ENCODE peak calls at places on chromosomes 5 and 9, in five cellular contexts. B, I, G, F and N are unnamed samples.
A peak's percentile ranks its signal among the peaks of the same experiment; 100 is the strongest.

GRCh38 chr9:114050226-114050568 is 27.9 kb downstream of the AMBP start:
- DNase-seq in B (no peak), I (no peak), G (no peak), F (no peak), N (no peak)

GRCh38 chr5:5240234-5240633 is 100.1 kb downstream of the ADAMTS16 start:
- DNase-seq in B (no peak), I (no peak), G (no peak), F (no peak), N (no peak)

GRCh38 chr9:108838017-108838416 is 17.8 kb downstream of the ACTL7B start:
- DNase-seq in B (peak; percentile 20), I (no peak), G (no peak), F (no peak), N (no peak)

GRCh38 chr9:90946981-90947380 is 145.4 kb downstream of the SYK start:
- DNase-seq in B (no peak), I (no peak), G (no peak), F (no peak), N (no peak)

GRCh38 chr5:172171118-172171775 is 16.8 kb downstream of the STK10 start:
- DNase-seq in B (no peak), I (no peak), G (no peak), F (no peak), N (no peak)

GRCh38 chr5:68088302-68088701 is 127.3 kb upstream of the PIK3R1 start:
- DNase-seq in B (peak; percentile 82), I (no peak), G (no peak), F (no peak), N (no peak)

GRCh38 chr5:145350501-145350900 is 484.6 kb downstream of the PRELID2 start:
- DNase-seq in B (peak; percentile 85), I (no peak), G (no peak), F (no peak), N (no peak)

GRCh38 chr5:121963409-121963808 is 1.6 kb downstream of the SRFBP1 start:
- DNase-seq in B (no peak), I (no peak), G (no peak), F (no peak), N (no peak)

GRCh38 chr5:8520922-8521321 is 652.0 kb downstream of the MTRR start:
- DNase-seq in B (no peak), I (no peak), G (no peak), F (no peak), N (no peak)

GRCh38 chr5:168941901-168942300 is 359.0 kb downstream of the SLIT3 start:
- DNase-seq in B (no peak), I (no peak), G (no peak), F (peak; percentile 30), N (no peak)

GRCh38 chr5:181221792-181222629 is 1.1 kb upstream of the TRIM41 start:
- DNase-seq in B (peak; percentile 98), I (peak; percentile 97), G (peak; percentile 97), F (peak; percentile 92), N (peak; percentile 99)

GRCh38 chr9:96413312-96414221 is 4.6 kb downstream of the ZNF367 start:
- DNase-seq in B (no peak), I (peak; percentile 27), G (no peak), F (no peak), N (no peak)

GRCh38 chr5:90685425-90686022 is 126.9 kb downstream of the ADGRV1 start:
- DNase-seq in B (no peak), I (no peak), G (no peak), F (no peak), N (no peak)

GRCh38 chr5:5560016-5560415 is 137.5 kb downstream of the ICE1 start:
- DNase-seq in B (no peak), I (no peak), G (no peak), F (no peak), N (no peak)

GRCh38 chr5:16616536-16617271 is at the start of gene RETREG1:
- DNase-seq in B (no peak), I (peak; percentile 77), G (peak; percentile 76), F (peak; percentile 69), N (no peak)

GRCh38 chr5:114449836-114450515 is 88.1 kb downstream of the KCNN2 start:
- DNase-seq in B (peak; percentile 72), I (peak; percentile 60), G (peak; percentile 63), F (peak; percentile 82), N (peak; percentile 77)

GRCh38 chr5:137310051-137310730 is 188.9 kb downstream of the SPOCK1 start:
- DNase-seq in B (peak; percentile 93), I (no peak), G (no peak), F (peak; percentile 22), N (no peak)

GRCh38 chr5:96384353-96384752 is 48.7 kb downstream of the PCSK1 start:
- DNase-seq in B (peak; percentile 67), I (no peak), G (no peak), F (no peak), N (peak; percentile 69)
- H3K27ac ChIP-seq in B (no peak overlapping the region), I (no peak overlapping the region), G (no peak overlapping the region), F (no peak overlapping the region), N (peak overlapping the region; percentile 81)

GRCh38 chr5:84445049-84445685 is 60.5 kb upstream of the EDIL3 start:
- DNase-seq in B (peak; percentile 15), I (no peak), G (no peak), F (no peak), N (no peak)

GRCh38 chr5:84453405-84453804 is 68.7 kb upstream of the EDIL3 start:
- DNase-seq in B (no peak), I (no peak), G (no peak), F (no peak), N (no peak)

DNA sequence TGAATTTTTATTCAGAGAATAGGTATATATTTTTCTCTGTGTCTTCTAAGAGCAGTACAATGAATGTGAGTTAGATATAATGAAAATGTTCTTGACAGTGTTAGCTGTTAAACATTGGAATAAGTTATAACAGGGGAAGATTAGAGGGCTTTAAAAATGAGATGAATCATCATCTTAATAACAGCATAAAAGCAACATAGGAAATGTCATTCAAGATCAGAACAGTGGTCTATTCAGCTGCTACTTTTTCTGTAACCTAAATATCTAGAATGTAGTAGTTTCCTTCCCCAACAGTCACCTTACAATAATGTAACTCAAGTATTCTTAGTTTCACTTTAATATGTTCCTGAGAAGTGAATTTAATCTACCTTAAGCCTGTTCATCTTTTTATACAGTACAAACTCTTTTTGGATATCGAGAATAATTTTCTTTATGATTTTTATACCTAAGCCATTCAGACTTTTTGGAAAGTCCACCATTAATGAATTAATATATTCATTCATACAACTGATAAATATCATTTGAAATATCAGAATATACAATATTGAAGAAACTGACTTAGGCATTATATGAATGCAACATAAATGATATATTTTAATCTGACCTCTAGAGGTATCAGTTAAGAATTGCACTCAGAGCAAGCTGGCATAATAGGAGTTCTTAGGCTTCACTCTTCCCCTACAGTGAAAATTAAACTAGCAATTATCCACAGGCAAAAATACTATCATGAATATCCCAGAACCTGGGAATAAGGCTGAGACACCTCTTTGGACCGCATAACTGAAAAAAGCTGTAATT is 66.1 kb upstream of the EDIL3 start:
- DNase-seq in B (peak; percentile 20), I (no peak), G (no peak), F (peak; percentile 24), N (no peak)
- TF ChIP-seq CTCF in B (peak; percentile 46), I (peak; percentile 35), G (peak; percentile 22), F (peak; percentile 55), N (no peak)

GRCh38 chr9:129776938-129777768 is 24.3 kb upstream of the PTGES start:
- DNase-seq in B (peak; percentile 100), I (peak; percentile 84), G (peak; percentile 86), F (peak; percentile 20), N (peak; percentile 99)
- H3K27ac ChIP-seq in B (peak overlapping the region; percentile 85), I (peak overlapping the region; percentile 75), G (peak overlapping the region; percentile 80), F (no peak overlapping the region), N (peak overlapping the region; percentile 72)

DNA sequence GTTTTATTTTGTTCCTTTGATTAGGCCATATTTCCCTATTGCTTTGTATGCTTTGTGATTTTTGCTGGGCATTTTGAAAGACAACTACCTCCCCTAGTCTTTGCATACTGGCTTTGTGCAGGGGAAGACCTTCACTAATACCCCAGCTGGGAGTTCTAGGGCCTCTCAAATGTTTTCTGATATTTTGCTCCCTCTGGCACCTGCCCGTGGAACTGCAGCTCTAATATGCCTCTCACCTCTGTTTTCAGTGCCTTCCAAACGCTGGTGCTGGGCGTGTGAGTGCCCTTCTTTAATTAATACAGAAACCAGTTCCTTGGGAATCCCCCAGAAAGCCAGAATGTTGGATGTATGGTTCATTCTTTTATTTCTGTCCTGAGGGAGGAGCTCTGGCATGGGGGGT is 204.5 kb downstream of the COMMD10 start:
- DNase-seq in B (no peak), I (no peak), G (no peak), F (peak; percentile 81), N (no peak)
- TF ChIP-seq CTCF in B (no peak), I (no peak), G (no peak), F (peak; percentile 74), N (no peak)

GRCh38 chr9:136531186-136531903 is 14.5 kb downstream of the NOTCH1 start:
- DNase-seq in B (no peak), I (peak; percentile 50), G (no peak), F (no peak), N (no peak)
- H3K27ac ChIP-seq in B (no peak overlapping the region), I (peak overlapping the region; percentile 88), G (peak overlapping the region; percentile 82), F (peak overlapping the region; percentile 76), N (peak overlapping the region; percentile 48)

GRCh38 chr9:22446950-22447606 is 454 bp downstream of the DMRTA1 start:
- DNase-seq in B (peak; percentile 20), I (peak; percentile 65), G (peak; percentile 69), F (peak; percentile 82), N (no peak)
- TF ChIP-seq CTCF in B (peak; percentile 8), I (no peak), G (no peak), F (no peak), N (peak; percentile 42)